ENCODE peak calls at places on chromosomes 16 and 17, in nine cellular contexts. One of them, this sample, is unnamed.

GRCh38 chr16:89373355-89374110 is 116.8 kb downstream of the ANKRD11 start:
- DNase-seq in SK-N-SH: no peak
- DNase-seq in H1: no peak
- DNase-seq in stomach: no peak
- DNase-seq in GM23338: no peak
- DNase-seq in K562: no peak
- DNase-seq in endothelial cell of umbilical vein: peak
- DNase-seq in transverse colon: no peak
- DNase-seq in prostate gland: no peak
- DNase-seq in this sample: no peak

GRCh38 chr17:81329927-81330883 is 35.1 kb upstream of the SLC38A10 start:
- DNase-seq in SK-N-SH: no peak
- DNase-seq in H1: no peak
- DNase-seq in stomach: no peak
- DNase-seq in GM23338: peak
- DNase-seq in K562: no peak
- DNase-seq in endothelial cell of umbilical vein: no peak
- DNase-seq in transverse colon: peak
- DNase-seq in prostate gland: no peak
- DNase-seq in this sample: no peak

GRCh38 chr17:63293310-63293709 is 152.8 kb downstream of the CYB561 start:
- DNase-seq in SK-N-SH: no peak
- DNase-seq in H1: no peak
- DNase-seq in stomach: no peak
- DNase-seq in GM23338: no peak
- DNase-seq in K562: no peak
- DNase-seq in endothelial cell of umbilical vein: peak
- DNase-seq in transverse colon: no peak
- DNase-seq in prostate gland: no peak
- DNase-seq in this sample: no peak

GRCh38 chr17:32161506-32162365 is 19.4 kb downstream of the RHOT1 start:
- DNase-seq in SK-N-SH: no peak
- DNase-seq in H1: no peak
- DNase-seq in stomach: no peak
- DNase-seq in GM23338: no peak
- DNase-seq in K562: no peak
- DNase-seq in endothelial cell of umbilical vein: peak
- DNase-seq in transverse colon: peak
- DNase-seq in prostate gland: no peak
- DNase-seq in this sample: no peak

GRCh38 chr16:47081113-47081512 is 62.6 kb downstream of the NETO2 start:
- DNase-seq in SK-N-SH: no peak
- DNase-seq in H1: no peak
- DNase-seq in stomach: no peak
- DNase-seq in GM23338: no peak
- DNase-seq in K562: no peak
- DNase-seq in endothelial cell of umbilical vein: no peak
- DNase-seq in transverse colon: no peak
- DNase-seq in prostate gland: no peak
- DNase-seq in this sample: no peak

GRCh38 chr17:27481327-27481726 is 25.1 kb downstream of the KSR1 start:
- DNase-seq in SK-N-SH: no peak
- DNase-seq in H1: no peak
- DNase-seq in stomach: no peak
- DNase-seq in GM23338: no peak
- DNase-seq in K562: no peak
- DNase-seq in endothelial cell of umbilical vein: no peak
- DNase-seq in transverse colon: no peak
- DNase-seq in prostate gland: no peak
- DNase-seq in this sample: no peak

GRCh38 chr17:63960006-63960405 is 12.7 kb downstream of the SCN4A start:
- DNase-seq in SK-N-SH: no peak
- DNase-seq in H1: no peak
- DNase-seq in stomach: no peak
- DNase-seq in GM23338: no peak
- DNase-seq in K562: no peak
- DNase-seq in endothelial cell of umbilical vein: no peak
- DNase-seq in transverse colon: no peak
- DNase-seq in prostate gland: no peak
- DNase-seq in this sample: no peak

GRCh38 chr17:60157487-60158040 is 7.8 kb downstream of the CA4 start:
- DNase-seq in SK-N-SH: peak
- DNase-seq in H1: peak
- DNase-seq in stomach: no peak
- DNase-seq in GM23338: peak
- DNase-seq in K562: no peak
- DNase-seq in endothelial cell of umbilical vein: no peak
- DNase-seq in transverse colon: no peak
- DNase-seq in prostate gland: no peak
- DNase-seq in this sample: no peak

GRCh38 chr17:55664287-55664686 is 58.4 kb downstream of the TMEM100 start:
- DNase-seq in SK-N-SH: no peak
- DNase-seq in H1: no peak
- DNase-seq in stomach: no peak
- DNase-seq in GM23338: no peak
- DNase-seq in K562: no peak
- DNase-seq in endothelial cell of umbilical vein: no peak
- DNase-seq in transverse colon: no peak
- DNase-seq in prostate gland: no peak
- DNase-seq in this sample: no peak

GRCh38 chr17:3913531-3914318 is 2.5 kb downstream of the P2RX1 start:
- DNase-seq in SK-N-SH: peak
- DNase-seq in H1: peak
- DNase-seq in stomach: peak
- DNase-seq in GM23338: peak
- DNase-seq in K562: peak
- DNase-seq in endothelial cell of umbilical vein: peak
- DNase-seq in transverse colon: peak
- DNase-seq in prostate gland: peak
- DNase-seq in this sample: no peak

GRCh38 chr16:11447272-11447671 is 102.0 kb downstream of the RMI2 start:
- DNase-seq in SK-N-SH: no peak
- DNase-seq in H1: no peak
- DNase-seq in stomach: no peak
- DNase-seq in GM23338: no peak
- DNase-seq in K562: no peak
- DNase-seq in endothelial cell of umbilical vein: no peak
- DNase-seq in transverse colon: no peak
- DNase-seq in prostate gland: no peak
- DNase-seq in this sample: no peak

GRCh38 chr17:60528828-60529227 is 2.8 kb upstream of the APPBP2 start:
- DNase-seq in SK-N-SH: no peak
- DNase-seq in H1: no peak
- DNase-seq in stomach: no peak
- DNase-seq in GM23338: no peak
- DNase-seq in K562: no peak
- DNase-seq in endothelial cell of umbilical vein: no peak
- DNase-seq in transverse colon: no peak
- DNase-seq in prostate gland: no peak
- DNase-seq in this sample: no peak

GRCh38 chr16:19842758-19843157 is 41.9 kb downstream of the GPRC5B start:
- DNase-seq in SK-N-SH: no peak
- DNase-seq in H1: no peak
- DNase-seq in stomach: no peak
- DNase-seq in GM23338: no peak
- DNase-seq in K562: no peak
- DNase-seq in endothelial cell of umbilical vein: no peak
- DNase-seq in transverse colon: no peak
- DNase-seq in prostate gland: no peak
- DNase-seq in this sample: no peak

GRCh38 chr17:82769041-82769440 is 17.2 kb downstream of the TBCD start:
- DNase-seq in SK-N-SH: peak
- DNase-seq in H1: no peak
- DNase-seq in stomach: no peak
- DNase-seq in GM23338: no peak
- DNase-seq in K562: no peak
- DNase-seq in endothelial cell of umbilical vein: no peak
- DNase-seq in transverse colon: no peak
- DNase-seq in prostate gland: no peak
- DNase-seq in this sample: no peak
- TF ChIP-seq CTCF in SK-N-SH: no peak
- TF ChIP-seq CTCF in H1: no peak
- TF ChIP-seq CTCF in stomach: no peak
- TF ChIP-seq CTCF in GM23338: no peak
- TF ChIP-seq CTCF in K562: no peak
- TF ChIP-seq CTCF in endothelial cell of umbilical vein: no peak
- TF ChIP-seq CTCF in transverse colon: no peak
- TF ChIP-seq CTCF in prostate gland: no peak
- TF ChIP-seq CTCF in this sample: no peak

DNA sequence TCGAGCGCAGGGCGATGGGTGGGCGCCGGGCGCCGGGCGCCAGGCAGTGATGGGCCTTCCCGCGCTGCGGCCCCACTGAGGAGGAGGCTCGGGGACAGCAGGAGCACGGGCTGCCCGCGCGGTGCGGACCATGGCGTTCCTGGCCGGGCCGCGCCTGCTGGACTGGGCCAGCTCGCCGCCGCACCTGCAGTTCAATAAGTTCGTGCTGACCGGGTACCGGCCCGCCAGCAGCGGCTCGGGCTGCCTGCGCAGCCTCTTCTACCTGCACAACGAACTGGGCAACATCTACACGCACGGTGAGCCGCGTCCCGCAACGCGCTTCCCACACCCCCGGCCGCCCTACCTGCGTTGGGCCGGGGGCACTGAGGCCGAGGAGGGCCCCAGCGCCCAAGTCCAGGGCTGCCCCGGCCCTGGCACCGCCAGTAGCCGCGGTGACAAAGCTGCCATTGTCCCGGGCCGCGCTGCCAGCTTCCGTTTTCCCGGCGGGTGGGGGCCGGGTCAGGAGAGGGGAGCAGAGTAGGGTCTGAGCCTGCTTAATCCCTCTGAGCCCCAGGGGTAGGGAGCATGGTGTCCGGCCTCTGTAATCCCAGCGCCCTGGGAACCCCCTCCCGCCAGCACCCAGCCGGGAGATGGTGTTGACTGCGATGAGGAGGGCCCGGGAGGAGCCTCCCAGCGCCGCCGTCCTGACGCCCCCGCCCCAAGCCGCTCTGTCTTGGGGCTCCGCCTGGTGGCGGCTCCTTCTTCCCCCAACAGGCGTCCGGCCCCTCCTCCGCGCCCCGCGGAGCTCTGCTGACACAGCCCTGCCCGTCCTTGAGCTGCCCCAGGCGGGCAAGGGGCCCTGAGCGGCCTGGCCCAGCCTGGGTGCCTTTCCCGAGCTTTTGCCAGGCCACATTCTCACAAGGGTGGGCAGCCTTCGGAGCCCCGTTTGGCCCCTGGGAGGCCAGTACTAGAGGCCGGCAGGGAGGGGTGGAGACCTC is 685 bp downstream of the PAQR4 start:
- DNase-seq in SK-N-SH: peak
- DNase-seq in H1: peak
- DNase-seq in stomach: peak
- DNase-seq in GM23338: peak
- DNase-seq in K562: peak
- DNase-seq in endothelial cell of umbilical vein: peak
- DNase-seq in transverse colon: peak
- DNase-seq in prostate gland: peak
- DNase-seq in this sample: no peak
- TF ChIP-seq POLR2AphosphoS5 in SK-N-SH: no peak
- TF ChIP-seq POLR2AphosphoS5 in H1: peak
- TF ChIP-seq POLR2AphosphoS5 in stomach: no peak
- TF ChIP-seq POLR2AphosphoS5 in GM23338: peak
- TF ChIP-seq POLR2AphosphoS5 in K562: peak
- TF ChIP-seq POLR2AphosphoS5 in endothelial cell of umbilical vein: peak
- TF ChIP-seq POLR2AphosphoS5 in transverse colon: no peak
- TF ChIP-seq POLR2AphosphoS5 in prostate gland: no peak
- TF ChIP-seq POLR2AphosphoS5 in this sample: no peak

DNA sequence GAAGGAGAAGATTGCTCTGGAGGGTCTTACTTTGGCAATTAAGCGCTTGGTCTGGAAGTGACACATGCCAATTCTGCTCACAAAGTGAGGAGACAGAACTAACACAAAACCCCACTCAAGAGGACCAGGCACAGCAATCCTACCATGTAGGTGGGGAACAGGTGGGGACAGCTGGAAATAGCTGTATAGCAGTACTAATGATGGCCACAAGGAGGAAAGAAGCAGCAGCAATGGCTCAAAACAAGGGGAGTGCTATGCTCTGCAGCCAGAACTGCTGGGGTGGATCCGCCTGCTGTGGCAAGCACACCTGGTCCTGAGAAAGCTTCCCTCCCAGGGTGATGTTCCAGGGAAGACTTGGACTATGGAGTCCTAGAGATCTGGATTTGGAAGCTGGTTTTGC is 17.0 kb upstream of the TMEM132E start:
- DNase-seq in SK-N-SH: peak
- DNase-seq in H1: no peak
- DNase-seq in stomach: no peak
- DNase-seq in GM23338: peak
- DNase-seq in K562: peak
- DNase-seq in endothelial cell of umbilical vein: no peak
- DNase-seq in transverse colon: no peak
- DNase-seq in prostate gland: no peak
- DNase-seq in this sample: no peak
- TF ChIP-seq CTCF in SK-N-SH: peak
- TF ChIP-seq CTCF in H1: peak
- TF ChIP-seq CTCF in stomach: no peak
- TF ChIP-seq CTCF in GM23338: peak
- TF ChIP-seq CTCF in K562: peak
- TF ChIP-seq CTCF in endothelial cell of umbilical vein: no peak
- TF ChIP-seq CTCF in transverse colon: no peak
- TF ChIP-seq CTCF in prostate gland: no peak
- TF ChIP-seq CTCF in this sample: no peak

DNA sequence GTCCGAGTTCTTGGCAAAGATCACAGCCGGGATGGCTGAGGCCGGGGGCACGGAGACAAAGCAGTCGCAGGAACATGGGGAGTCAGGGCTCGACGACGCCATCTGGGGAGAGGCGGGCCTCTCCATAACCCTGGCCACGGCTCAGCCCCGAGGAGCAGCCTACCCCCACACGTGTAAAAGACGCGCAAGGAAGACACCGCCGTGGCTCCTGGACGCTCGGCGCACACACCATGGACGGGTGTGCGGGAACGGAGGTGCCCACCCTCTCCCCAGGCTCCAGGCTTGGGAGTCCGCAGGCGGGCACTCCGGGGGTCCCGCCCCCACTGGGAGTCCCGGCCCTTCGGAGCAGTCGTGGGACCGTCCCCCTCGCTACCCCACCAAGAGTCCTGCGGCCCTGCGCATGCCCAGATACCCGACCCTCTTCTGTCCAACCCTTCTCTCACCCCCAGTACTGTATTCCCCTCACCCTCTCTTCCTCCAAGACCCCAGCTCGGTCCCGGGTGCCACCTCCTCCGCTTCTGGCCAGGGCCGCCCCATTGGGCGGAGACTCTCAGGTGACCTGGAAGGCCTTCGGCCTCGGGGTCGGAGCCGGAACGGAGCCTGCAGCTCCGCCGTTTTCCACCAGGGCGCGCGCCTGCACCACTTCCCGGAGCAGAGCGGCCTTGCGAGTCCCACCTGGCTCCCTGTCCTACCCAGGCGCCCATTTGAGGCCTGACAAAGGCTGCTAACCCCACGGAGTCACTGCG is at the start of gene SCRN2:
- DNase-seq in SK-N-SH: peak
- DNase-seq in H1: peak
- DNase-seq in stomach: peak
- DNase-seq in GM23338: peak
- DNase-seq in K562: peak
- DNase-seq in endothelial cell of umbilical vein: peak
- DNase-seq in transverse colon: peak
- DNase-seq in prostate gland: peak
- DNase-seq in this sample: no peak
- TF ChIP-seq POLR2AphosphoS5 in SK-N-SH: peak
- TF ChIP-seq POLR2AphosphoS5 in H1: no peak
- TF ChIP-seq POLR2AphosphoS5 in stomach: peak
- TF ChIP-seq POLR2AphosphoS5 in GM23338: peak
- TF ChIP-seq POLR2AphosphoS5 in K562: no peak
- TF ChIP-seq POLR2AphosphoS5 in endothelial cell of umbilical vein: peak
- TF ChIP-seq POLR2AphosphoS5 in transverse colon: no peak
- TF ChIP-seq POLR2AphosphoS5 in prostate gland: peak
- TF ChIP-seq POLR2AphosphoS5 in this sample: peak